ENCODE peak calls at places on chromosomes 3 and 15, in five cellular contexts. F, U, K, I and C are unnamed samples.

GRCh38 chr3:15327941-15328340 is 4.4 kb downstream of the SH3BP5 start:
- DNase-seq in F (no peak), U (no peak), K (peak), I (peak), C (no peak)

GRCh38 chr3:126340081-126340511 is 17.1 kb downstream of the KLF15 start:
- DNase-seq in F (peak), U (no peak), K (no peak), I (peak), C (no peak)

GRCh38 chr15:61422773-61423172 is 193.7 kb upstream of the RORA start:
- DNase-seq in F (no peak), U (no peak), K (no peak), I (no peak), C (no peak)

GRCh38 chr15:79883579-79884203 is 13.1 kb downstream of the MTHFS start:
- DNase-seq in F (no peak), U (no peak), K (no peak), I (no peak), C (no peak)

GRCh38 chr15:49747340-49747739 is 126.5 kb downstream of the DTWD1 start:
- DNase-seq in F (no peak), U (no peak), K (no peak), I (no peak), C (no peak)

GRCh38 chr3:39346785-39347585 is 17.5 kb downstream of the CCR8 start:
- DNase-seq in F (no peak), U (no peak), K (no peak), I (no peak), C (no peak)

GRCh38 chr3:11954312-11954934 is 49.8 kb upstream of the SYN2 start:
- DNase-seq in F (no peak), U (no peak), K (no peak), I (no peak), C (no peak)

GRCh38 chr3:116038968-116039950 is 406.0 kb downstream of the LSAMP start:
- DNase-seq in F (peak), U (no peak), K (no peak), I (peak), C (no peak)

GRCh38 chr3:9898467-9899229 is 4.0 kb upstream of the IL17RE start:
- DNase-seq in F (no peak), U (no peak), K (no peak), I (no peak), C (no peak)

GRCh38 chr3:194285024-194285858 is 65.9 kb downstream of the CPN2 start:
- DNase-seq in F (peak), U (no peak), K (no peak), I (peak), C (no peak)

GRCh38 chr3:126816956-126817777 is 113.1 kb downstream of the CHCHD6 start:
- DNase-seq in F (peak), U (no peak), K (no peak), I (peak), C (no peak)

GRCh38 chr3:188294823-188295487 is 141.0 kb downstream of the LPP start:
- DNase-seq in F (peak), U (peak), K (peak), I (peak), C (peak)

GRCh38 chr3:48500656-48501055 is 3.3 kb downstream of the SHISA5 start:
- DNase-seq in F (no peak), U (no peak), K (no peak), I (no peak), C (no peak)

GRCh38 chr3:5389057-5389456 is 201.6 kb downstream of the EDEM1 start:
- DNase-seq in F (no peak), U (no peak), K (no peak), I (no peak), C (no peak)

GRCh38 chr3:117277816-117278215 is 568.2 kb downstream of the TUSC7 start:
- DNase-seq in F (no peak), U (no peak), K (no peak), I (no peak), C (no peak)

GRCh38 chr3:133466531-133467386 is 66.9 kb downstream of the BFSP2 start:
- DNase-seq in F (no peak), U (no peak), K (no peak), I (no peak), C (no peak)

GRCh38 chr3:69012111-69012835 is 1.2 kb downstream of the EOGT start:
- DNase-seq in F (peak), U (no peak), K (peak), I (peak), C (no peak)

GRCh38 chr15:78626611-78627010 is 5.8 kb upstream of the CHRNA3 start:
- DNase-seq in F (no peak), U (no peak), K (no peak), I (no peak), C (no peak)

GRCh38 chr15:93987068-93987467 is 244.3 kb upstream of the MCTP2 start:
- DNase-seq in F (no peak), U (no peak), K (no peak), I (no peak), C (no peak)

GRCh38 chr3:198080521-198081384 is 120.7 kb downstream of the LMLN start:
- DNase-seq in F (peak), U (peak), K (peak), I (peak), C (peak)

GRCh38 chr3:127019449-127019848 is 36.5 kb downstream of the PLXNA1 start:
- DNase-seq in F (peak), U (no peak), K (no peak), I (no peak), C (no peak)

GRCh38 chr15:31101262-31102048 is at the start of gene TRPM1:
- DNase-seq in F (no peak), U (no peak), K (no peak), I (no peak), C (no peak)

GRCh38 chr15:25220834-25221233 is 218.0 kb downstream of the UBE3A start:
- DNase-seq in F (no peak), U (no peak), K (no peak), I (no peak), C (no peak)

GRCh38 chr3:134030382-134030753 is 643 bp upstream of the SLCO2A1 start:
- DNase-seq in F (no peak), U (no peak), K (no peak), I (no peak), C (no peak)

GRCh38 chr15:74630284-74631086 is 14.8 kb downstream of the CLK3 start:
- DNase-seq in F (no peak), U (no peak), K (no peak), I (no peak), C (no peak)

GRCh38 chr3:61663728-61664492 is 102.5 kb downstream of the PTPRG start:
- DNase-seq in F (peak), U (peak), K (no peak), I (peak), C (peak)

GRCh38 chr15:57861805-57862586 is 155.5 kb downstream of the POLR2M start:
- DNase-seq in F (peak), U (no peak), K (no peak), I (peak), C (peak)

GRCh38 chr15:38861108-38861507 is 296.5 kb upstream of the RASGRP1 start:
- DNase-seq in F (peak), U (no peak), K (no peak), I (no peak), C (no peak)

GRCh38 chr3:45509038-45509767 is 85.3 kb upstream of the LIMD1 start:
- DNase-seq in F (peak), U (peak), K (no peak), I (peak), C (peak)

GRCh38 chr3:17179381-17180205 is 294.8 kb downstream of the PLCL2 start:
- DNase-seq in F (no peak), U (no peak), K (peak), I (peak), C (no peak)

GRCh38 chr3:101542952-101543351 is 18.7 kb upstream of the TRMT10C start:
- DNase-seq in F (no peak), U (no peak), K (no peak), I (no peak), C (no peak)

GRCh38 chr3:137958635-137959034 is 51.3 kb upstream of the CLDN18 start:
- DNase-seq in F (no peak), U (no peak), K (no peak), I (no peak), C (no peak)

GRCh38 chr3:151228291-151229125 is 25.5 kb upstream of the GPR171 start:
- DNase-seq in F (peak), U (peak), K (peak), I (peak), C (peak)

GRCh38 chr15:80473574-80474223 is 69.5 kb downstream of the ARNT2 start:
- DNase-seq in F (no peak), U (no peak), K (no peak), I (no peak), C (no peak)

GRCh38 chr15:83733691-83734090 is 79.8 kb downstream of the ADAMTSL3 start:
- DNase-seq in F (no peak), U (no peak), K (no peak), I (no peak), C (no peak)

GRCh38 chr15:59543721-59544547 is 67.6 kb upstream of the GCNT3 start:
- DNase-seq in F (no peak), U (no peak), K (no peak), I (no peak), C (no peak)

GRCh38 chr15:100132309-100132708 is 209.5 kb downstream of the ADAMTS17 start:
- DNase-seq in F (no peak), U (no peak), K (no peak), I (no peak), C (no peak)

GRCh38 chr3:73419993-73420392 is 204.7 kb downstream of the PDZRN3 start:
- DNase-seq in F (peak), U (no peak), K (no peak), I (peak), C (no peak)
- H3K4me3 ChIP-seq in F (peak), U (no peak), K (no peak), I (peak), C (no peak)

GRCh38 chr15:72176743-72177142 is 20.8 kb downstream of the GRAMD2A start:
- DNase-seq in F (no peak), U (no peak), K (no peak), I (no peak), C (no peak)

GRCh38 chr15:72174551-72175165 is 22.9 kb downstream of the GRAMD2A start:
- DNase-seq in F (no peak), U (no peak), K (no peak), I (no peak), C (no peak)

GRCh38 chr15:72173864-72174550 is 23.6 kb downstream of the GRAMD2A start:
- DNase-seq in F (no peak), U (no peak), K (no peak), I (no peak), C (no peak)

GRCh38 chr15:72176155-72176554 is 21.4 kb downstream of the GRAMD2A start:
- DNase-seq in F (no peak), U (no peak), K (no peak), I (peak), C (no peak)

GRCh38 chr15:72175186-72176044 is 22.2 kb downstream of the GRAMD2A start:
- DNase-seq in F (no peak), U (no peak), K (no peak), I (no peak), C (no peak)
- H3K4me3 ChIP-seq in F (no peak), U (no peak), K (no peak), I (no peak), C (no peak)

DNA sequence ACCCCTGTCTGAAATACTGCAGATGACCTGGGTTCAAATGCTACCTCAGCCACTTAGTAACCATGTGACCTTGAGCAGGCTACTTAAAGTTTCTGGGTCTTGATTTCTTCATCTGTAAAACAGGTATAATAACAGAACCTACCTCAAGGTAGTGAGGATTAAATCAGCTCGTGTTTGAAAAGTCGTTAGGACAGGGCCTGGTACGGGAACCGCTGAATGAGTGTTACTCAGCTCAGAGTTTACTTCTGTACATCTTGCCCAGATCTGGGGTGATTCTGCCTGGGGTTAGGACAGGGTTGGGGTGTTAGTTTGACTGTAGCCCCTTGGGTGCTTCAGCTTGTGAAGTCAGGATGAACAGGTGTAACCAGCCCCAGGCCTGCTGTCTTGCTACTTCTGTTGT is 1.8 kb downstream of the SEMA4B start:
- DNase-seq in F (no peak), U (no peak), K (no peak), I (no peak), C (no peak)
- H3K4me3 ChIP-seq in F (no peak), U (no peak), K (no peak), I (no peak), C (no peak)

GRCh38 chr3:52226229-52226817 is 878 bp upstream of the TLR9 start:
- DNase-seq in F (no peak), U (no peak), K (no peak), I (no peak), C (no peak)
- H3K4me3 ChIP-seq in F (no peak), U (no peak), K (no peak), I (no peak), C (no peak)

GRCh38 chr15:85625856-85626255 is 168.9 kb downstream of the KLHL25 start:
- DNase-seq in F (peak), U (no peak), K (no peak), I (peak), C (peak)

GRCh38 chr15:85622432-85622831 is 172.3 kb downstream of the KLHL25 start:
- DNase-seq in F (peak), U (no peak), K (no peak), I (peak), C (no peak)

GRCh38 chr15:85625431-85625830 is 169.3 kb downstream of the KLHL25 start:
- DNase-seq in F (no peak), U (no peak), K (no peak), I (no peak), C (no peak)

GRCh38 chr15:85624241-85624855 is 170.4 kb downstream of the KLHL25 start:
- DNase-seq in F (peak), U (peak), K (peak), I (peak), C (no peak)

GRCh38 chr15:85623648-85624047 is 171.1 kb downstream of the KLHL25 start:
- DNase-seq in F (peak), U (no peak), K (no peak), I (peak), C (no peak)
- H3K4me3 ChIP-seq in F (peak), U (no peak), K (peak), I (peak), C (no peak)

DNA sequence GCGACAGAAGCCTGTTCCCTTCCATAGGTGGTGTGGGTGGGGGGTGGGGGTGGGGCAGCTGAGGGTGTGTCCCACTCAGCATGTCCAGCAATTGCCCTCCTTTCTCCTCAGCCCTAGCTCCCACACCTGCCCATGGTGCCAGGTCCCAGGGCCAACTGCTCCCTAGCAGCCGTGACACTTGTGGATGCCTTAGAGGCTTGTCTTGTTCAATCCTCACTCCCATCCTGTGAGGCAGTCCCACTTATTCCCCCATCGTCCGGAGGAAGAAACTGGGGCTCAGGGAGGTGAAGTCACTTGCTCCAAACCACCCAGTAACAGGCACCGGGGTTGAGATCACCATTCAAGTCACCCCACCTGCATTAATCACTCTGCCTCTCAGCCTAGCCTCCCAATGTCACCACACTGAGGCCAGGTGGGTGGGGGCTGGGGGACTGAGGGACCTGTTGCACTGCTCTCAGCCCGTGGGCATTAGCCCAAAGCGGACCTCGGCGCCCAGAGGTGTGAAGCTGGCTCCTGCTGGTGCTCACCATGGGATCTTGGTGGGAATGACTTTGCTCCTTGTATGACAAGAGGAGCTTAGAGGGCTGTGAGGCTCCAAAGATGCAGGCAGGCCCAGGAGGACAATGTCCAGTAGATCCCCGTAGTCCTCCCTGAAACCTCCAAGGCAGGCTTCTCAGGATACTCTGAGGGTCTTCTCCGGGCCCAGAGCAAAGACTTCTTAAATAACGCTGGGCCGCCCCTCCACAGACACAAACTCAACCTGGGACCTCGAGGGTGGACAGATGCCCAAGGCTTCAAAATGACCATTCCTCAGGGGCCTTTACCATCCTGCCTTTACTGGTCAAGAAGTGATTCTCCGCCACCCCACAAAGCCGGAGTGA is 1.8 kb downstream of the NT5DC2 start:
- DNase-seq in F (no peak), U (no peak), K (peak), I (no peak), C (no peak)
- H3K4me3 ChIP-seq in F (peak), U (peak), K (peak), I (peak), C (peak)